ENCODE peak calls at places on chromosomes 3 and 15, in four cellular contexts. O is GM12878, I is SK-N-SH, D is H1. F is an unnamed sample.

GRCh38 chr3:24838533-24838932 is 343.9 kb upstream of the THRB start:
- DNase-seq in D (no peak), I (no peak), O (no peak), F (no peak)

GRCh38 chr3:30302027-30302426 is 304.4 kb upstream of the TGFBR2 start:
- DNase-seq in I (no peak), O (no peak), D (no peak), F (peak)

GRCh38 chr3:194163697-194164096 is 27.7 kb downstream of the HES1 start:
- DNase-seq in O (no peak), D (no peak), I (no peak), F (no peak)

GRCh38 chr15:67105065-67105951 is 39.9 kb downstream of the SMAD3 start:
- DNase-seq in D (no peak), I (no peak), O (no peak), F (peak)

GRCh38 chr15:101142711-101143110 is 109.1 kb downstream of the CHSY1 start:
- DNase-seq in O (no peak), I (no peak), D (no peak), F (no peak)

GRCh38 chr15:67168694-67169093 is 85.8 kb downstream of the AAGAB start:
- DNase-seq in D (no peak), O (no peak), I (no peak), F (no peak)

GRCh38 chr3:195388380-195388779 is 54.4 kb downstream of the ACAP2 start:
- DNase-seq in D (no peak), O (no peak), I (no peak), F (peak)

GRCh38 chr15:63250312-63250965 is 27.0 kb upstream of the APH1B start:
- DNase-seq in I (no peak), O (no peak), D (no peak), F (no peak)

GRCh38 chr15:66253643-66254363 is at the start of gene MEGF11:
- DNase-seq in D (no peak), I (peak), O (no peak), F (no peak)

GRCh38 chr15:78004919-78005634 is 72.4 kb downstream of the TBC1D2B start:
- DNase-seq in D (no peak), I (peak), O (no peak), F (no peak)

GRCh38 chr3:35184775-35185174 is 454.6 kb upstream of the ARPP21 start:
- DNase-seq in D (no peak), I (no peak), O (no peak), F (no peak)

GRCh38 chr3:32340039-32340438 is 51.6 kb upstream of the CMTM7 start:
- DNase-seq in D (no peak), I (peak), O (no peak), F (peak)

GRCh38 chr3:38334656-38335055 is 11.9 kb upstream of the XYLB start:
- DNase-seq in D (no peak), O (no peak), I (no peak), F (no peak)

GRCh38 chr3:32405711-32406323 is 14.2 kb downstream of the CMTM7 start:
- DNase-seq in I (no peak), O (no peak), D (no peak), F (peak)

GRCh38 chr3:9009976-9010545 is 46.8 kb upstream of the RAD18 start:
- DNase-seq in O (no peak), I (no peak), D (no peak), F (no peak)

GRCh38 chr3:10557250-10557649 is 51.9 kb upstream of the ATP2B2 start:
- DNase-seq in D (no peak), O (no peak), I (no peak), F (no peak)

GRCh38 chr15:64847448-64847847 is 5.7 kb downstream of the PLEKHO2 start:
- DNase-seq in O (no peak), D (no peak), I (no peak), F (no peak)

GRCh38 chr3:177525987-177526712 is 328.9 kb upstream of the TBL1XR1 start:
- DNase-seq in O (no peak), I (no peak), D (no peak), F (peak)

GRCh38 chr3:160490166-160490565 is 40.6 kb upstream of the TRIM59 start:
- DNase-seq in I (no peak), O (no peak), D (no peak), F (no peak)

GRCh38 chr3:126147147-126147931 is 33.0 kb downstream of the ALDH1L1 start:
- DNase-seq in I (no peak), D (no peak), O (no peak), F (no peak)

GRCh38 chr3:120341658-120342346 is 7.4 kb downstream of the LRRC58 start:
- DNase-seq in D (peak), I (no peak), O (no peak), F (no peak)

GRCh38 chr15:85615930-85616329 is 178.8 kb downstream of the KLHL25 start:
- DNase-seq in D (no peak), O (no peak), I (peak), F (peak)

GRCh38 chr3:65871305-65872141 is 167.2 kb downstream of the MAGI1 start:
- DNase-seq in I (peak), O (no peak), D (no peak), F (peak)

GRCh38 chr15:35871812-35872211 is 325.8 kb upstream of the DPH6 start:
- DNase-seq in O (no peak), D (no peak), I (peak), F (no peak)

GRCh38 chr15:77856718-77857346 is 220.7 kb downstream of the TBC1D2B start:
- DNase-seq in D (no peak), O (no peak), I (no peak), F (no peak)

GRCh38 chr3:23254875-23255274 is 51.7 kb downstream of the UBE2E2 start:
- DNase-seq in I (no peak), D (no peak), O (no peak), F (no peak)

GRCh38 chr3:42149537-42150426 is 58.6 kb downstream of the TRAK1 start:
- DNase-seq in O (no peak), D (no peak), I (no peak), F (no peak)

GRCh38 chr3:4841225-4841624 is 138.0 kb upstream of the BHLHE40 start:
- DNase-seq in D (peak), O (no peak), I (no peak), F (no peak)

GRCh38 chr3:100779475-100779874 is 70.2 kb downstream of the TFG start:
- DNase-seq in O (no peak), I (no peak), D (no peak), F (no peak)

GRCh38 chr15:20356444-20357138 is 185.0 kb downstream of the GOLGA6L6 start:
- DNase-seq in D (no peak), I (peak), O (no peak), F (peak)

GRCh38 chr3:154792828-154793227 is 287.3 kb upstream of the MME start:
- DNase-seq in I (no peak), D (no peak), O (no peak), F (no peak)

GRCh38 chr3:3196148-3196861 is 16.8 kb upstream of the CRBN start:
- DNase-seq in O (no peak), I (peak), D (no peak), F (no peak)

GRCh38 chr3:149369991-149370866 is 7.2 kb downstream of the TM4SF1 start:
- DNase-seq in O (no peak), I (no peak), D (peak), F (no peak)

GRCh38 chr15:96349034-96349932 is 18.8 kb downstream of the NR2F2 start:
- DNase-seq in O (no peak), I (no peak), D (no peak), F (no peak)

GRCh38 chr3:134693804-134694203 is 43.0 kb upstream of the KY start:
- DNase-seq in I (no peak), O (no peak), D (no peak), F (no peak)

GRCh38 chr3:43455233-43455632 is 166.6 kb downstream of the ANO10 start:
- DNase-seq in D (no peak), O (no peak), I (no peak), F (peak)

GRCh38 chr3:184539801-184540440 is 21.7 kb upstream of the EPHB3 start:
- DNase-seq in D (no peak), I (no peak), O (no peak), F (no peak)

GRCh38 chr3:117820900-117821299 is 1111.3 kb downstream of the TUSC7 start:
- DNase-seq in O (no peak), D (no peak), I (no peak), F (no peak)

GRCh38 chr3:134563614-134564013 is 77.8 kb downstream of the CEP63 start:
- DNase-seq in O (no peak), I (no peak), D (no peak), F (no peak)

GRCh38 chr15:39431371-39431770 is 149.5 kb upstream of the THBS1 start:
- DNase-seq in O (no peak), I (no peak), D (no peak), F (no peak)

GRCh38 chr15:70672081-70672480 is 91.3 kb downstream of the UACA start:
- DNase-seq in I (no peak), O (peak), D (no peak), F (no peak)

GRCh38 chr15:70669006-70669602 is 94.3 kb downstream of the UACA start:
- DNase-seq in O (peak), I (no peak), D (no peak), F (no peak)

GRCh38 chr15:70669966-70670658 is 93.2 kb downstream of the UACA start:
- DNase-seq in I (peak), O (no peak), D (no peak), F (peak)

GRCh38 chr15:70665599-70665998 is 97.8 kb downstream of the UACA start:
- DNase-seq in O (no peak), I (no peak), D (no peak), F (no peak)

DNA sequence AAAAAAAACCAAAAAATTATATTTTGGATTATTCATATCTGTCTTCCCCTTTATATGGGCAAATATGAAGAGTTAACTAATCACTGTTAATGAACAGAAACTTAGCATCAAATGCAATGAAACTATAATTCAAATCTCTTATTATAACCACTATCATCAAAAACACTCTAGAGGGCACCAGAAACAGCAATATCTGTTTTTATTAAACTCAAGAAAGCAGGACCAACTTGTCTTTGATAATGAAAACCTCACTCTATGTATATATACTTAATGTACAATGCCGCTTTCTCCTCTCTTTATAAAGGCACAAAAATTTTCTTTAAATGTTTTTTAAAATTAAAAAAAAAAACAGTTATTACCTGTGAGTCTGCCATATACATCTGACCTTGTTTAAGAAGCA is 92.7 kb downstream of the UACA start:
- DNase-seq in I (no peak), O (no peak), D (no peak), F (no peak)
- TF ChIP-seq TCF12 in I (no peak), O (no peak), D (no peak), F (no peak)

GRCh38 chr3:122978569-122978968 is 49.0 kb downstream of the SEMA5B start:
- DNase-seq in D (no peak), I (no peak), O (no peak), F (no peak)
- TF ChIP-seq TCF12 in D (no peak), I (no peak), O (no peak), F (no peak)

DNA sequence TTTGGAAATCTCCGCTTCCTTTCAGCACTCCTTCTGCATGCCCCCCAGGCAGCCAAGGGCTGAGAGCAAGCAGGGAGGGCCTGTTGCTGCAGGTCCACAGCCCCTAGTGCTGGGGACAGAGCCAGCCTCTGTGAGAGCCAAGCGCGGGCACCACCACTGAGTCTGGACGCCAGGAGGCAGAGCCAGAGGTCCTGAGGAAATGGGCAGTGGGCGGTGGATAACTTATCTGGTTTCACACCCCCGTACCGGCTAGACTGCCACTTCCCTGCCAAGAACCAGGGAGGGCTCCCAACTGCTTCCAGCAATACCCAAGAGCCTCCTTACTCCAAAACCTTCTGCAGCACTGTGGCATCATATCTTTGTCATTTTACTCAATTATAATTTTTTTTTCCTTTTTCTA is 141.6 kb upstream of the IGF1R start:
- DNase-seq in O (no peak), I (no peak), D (no peak), F (no peak)
- TF ChIP-seq TCF12 in O (no peak), I (no peak), D (no peak), F (no peak)

GRCh38 chr3:186983372-186984058 is 53.2 kb downstream of the ST6GAL1 start:
- DNase-seq in O (no peak), D (no peak), I (no peak), F (no peak)

GRCh38 chr3:186986811-186987210 is 56.5 kb downstream of the ST6GAL1 start:
- DNase-seq in O (no peak), D (no peak), I (no peak), F (no peak)

GRCh38 chr3:186984064-186984463 is 53.7 kb downstream of the ST6GAL1 start:
- DNase-seq in I (no peak), O (no peak), D (no peak), F (no peak)

GRCh38 chr3:186986406-186986805 is 56.1 kb downstream of the ST6GAL1 start:
- DNase-seq in I (no peak), O (no peak), D (no peak), F (no peak)

GRCh38 chr3:186985713-186986364 is 55.5 kb downstream of the ST6GAL1 start:
- DNase-seq in O (peak), I (no peak), D (no peak), F (no peak)
- TF ChIP-seq TCF12 in O (no peak), I (no peak), D (no peak), F (no peak)

GRCh38 chr3:12970684-12971083 is 102.5 kb downstream of the IQSEC1 start:
- DNase-seq in I (no peak), D (no peak), O (no peak), F (no peak)
- TF ChIP-seq TCF12 in I (no peak), D (no peak), O (no peak), F (no peak)

GRCh38 chr3:46442591-46443530 is 21.8 kb downstream of the LTF start:
- DNase-seq in D (no peak), I (peak), O (no peak), F (peak)

GRCh38 chr3:46438831-46439230 is 25.9 kb downstream of the LTF start:
- DNase-seq in D (no peak), I (no peak), O (no peak), F (no peak)

GRCh38 chr3:46435327-46435726 is 28.3 kb downstream of the CCRL2 start:
- DNase-seq in D (no peak), I (no peak), O (no peak), F (no peak)

GRCh38 chr3:46440531-46441294 is 24.0 kb downstream of the LTF start:
- DNase-seq in O (peak), D (no peak), I (no peak), F (no peak)
- TF ChIP-seq TCF12 in O (no peak), D (no peak), I (no peak), F (no peak)